ENCODE peak calls at places on chromosomes 11 and 22, in four cellular contexts. A, I, R and C are unnamed samples.

GRCh38 chr11:10730151-10730550 is 20.9 kb upstream of the CTR9 start:
- DNase-seq in A (no peak), I (no peak), R (no peak), C (no peak)

GRCh38 chr11:131910491-131911387 is 540.3 kb downstream of the NTM start:
- DNase-seq in A (no peak), R (peak), I (peak), C (no peak)

GRCh38 chr11:55966391-55966790 is 3.4 kb downstream of the OR10AG1 start:
- DNase-seq in I (no peak), R (no peak), A (no peak), C (no peak)

GRCh38 chr11:859394-860131 is 16.9 kb downstream of the TSPAN4 start:
- DNase-seq in A (no peak), I (peak), R (no peak), C (peak)

GRCh38 chr22:31872209-31872608 is 72.1 kb upstream of the YWHAH start:
- DNase-seq in I (no peak), R (no peak), A (peak), C (no peak)

GRCh38 chr11:68677432-68677831 is 6.9 kb upstream of the GAL start:
- DNase-seq in A (no peak), I (no peak), R (no peak), C (no peak)

GRCh38 chr11:35043933-35044332 is 95.0 kb upstream of the CD44 start:
- DNase-seq in R (no peak), I (no peak), A (no peak), C (no peak)

GRCh38 chr22:48086246-48086645 is 1323.8 kb downstream of the TBC1D22A start:
- DNase-seq in A (no peak), R (no peak), I (no peak), C (no peak)

GRCh38 chr11:9660886-9661285 is 3.0 kb upstream of the SWAP70 start:
- DNase-seq in A (no peak), I (no peak), R (no peak), C (no peak)

GRCh38 chr11:10305262-10305963 is 540 bp downstream of the ADM start:
- DNase-seq in A (peak), I (peak), R (peak), C (no peak)

GRCh38 chr11:111764621-111765020 is 1.6 kb downstream of the PPP2R1B start:
- DNase-seq in I (no peak), R (no peak), A (no peak), C (no peak)

GRCh38 chr11:125155100-125155444 is 9.5 kb upstream of the PKNOX2 start:
- DNase-seq in R (no peak), I (no peak), A (no peak), C (no peak)

GRCh38 chr11:123213307-123213708 is 18.3 kb upstream of the CLMP start:
- DNase-seq in R (no peak), A (no peak), I (no peak), C (no peak)

GRCh38 chr22:36822581-36822980 is 5.7 kb upstream of the PVALB start:
- DNase-seq in I (no peak), R (no peak), A (no peak), C (no peak)

DNA sequence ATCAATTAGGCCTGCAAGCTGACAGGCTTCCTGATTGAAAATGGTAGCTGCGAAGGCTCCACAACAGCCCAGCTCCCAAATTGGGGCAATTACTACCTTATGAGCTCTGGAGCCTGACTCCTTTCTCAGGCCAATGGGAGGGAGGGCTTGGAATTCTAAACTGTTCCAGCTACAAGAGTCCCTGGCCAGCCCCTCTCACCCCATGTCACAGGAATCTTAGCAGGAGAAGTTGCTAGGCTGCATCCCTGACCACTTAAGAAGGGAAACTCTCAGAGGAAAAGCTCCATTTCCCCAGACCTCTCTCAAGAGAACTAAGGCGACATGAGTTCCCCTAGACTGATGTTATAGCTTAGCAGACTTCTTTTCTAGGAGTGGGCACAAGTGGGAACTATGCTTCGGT is 4.9 kb downstream of the LRP4 start:
- DNase-seq in R (no peak), A (no peak), I (no peak), C (no peak)
- TF ChIP-seq CTCF in R (no peak), A (no peak), I (no peak), C (no peak)

GRCh38 chr22:23511627-23512347 is 68.3 kb downstream of the IGLL1 start:
- DNase-seq in A (no peak), R (no peak), I (no peak), C (no peak)

GRCh38 chr22:23512738-23513137 is 67.4 kb downstream of the IGLL1 start:
- DNase-seq in R (no peak), A (no peak), I (no peak), C (no peak)

GRCh38 chr22:23514317-23515038 is 65.6 kb downstream of the IGLL1 start:
- DNase-seq in I (no peak), R (no peak), A (no peak), C (no peak)

GRCh38 chr22:23512348-23512705 is 67.8 kb downstream of the IGLL1 start:
- DNase-seq in R (no peak), A (no peak), I (no peak), C (no peak)

GRCh38 chr22:23513705-23514104 is 66.4 kb downstream of the IGLL1 start:
- DNase-seq in R (no peak), I (no peak), A (no peak), C (no peak)
- TF ChIP-seq CTCF in R (no peak), I (no peak), A (no peak), C (no peak)

DNA sequence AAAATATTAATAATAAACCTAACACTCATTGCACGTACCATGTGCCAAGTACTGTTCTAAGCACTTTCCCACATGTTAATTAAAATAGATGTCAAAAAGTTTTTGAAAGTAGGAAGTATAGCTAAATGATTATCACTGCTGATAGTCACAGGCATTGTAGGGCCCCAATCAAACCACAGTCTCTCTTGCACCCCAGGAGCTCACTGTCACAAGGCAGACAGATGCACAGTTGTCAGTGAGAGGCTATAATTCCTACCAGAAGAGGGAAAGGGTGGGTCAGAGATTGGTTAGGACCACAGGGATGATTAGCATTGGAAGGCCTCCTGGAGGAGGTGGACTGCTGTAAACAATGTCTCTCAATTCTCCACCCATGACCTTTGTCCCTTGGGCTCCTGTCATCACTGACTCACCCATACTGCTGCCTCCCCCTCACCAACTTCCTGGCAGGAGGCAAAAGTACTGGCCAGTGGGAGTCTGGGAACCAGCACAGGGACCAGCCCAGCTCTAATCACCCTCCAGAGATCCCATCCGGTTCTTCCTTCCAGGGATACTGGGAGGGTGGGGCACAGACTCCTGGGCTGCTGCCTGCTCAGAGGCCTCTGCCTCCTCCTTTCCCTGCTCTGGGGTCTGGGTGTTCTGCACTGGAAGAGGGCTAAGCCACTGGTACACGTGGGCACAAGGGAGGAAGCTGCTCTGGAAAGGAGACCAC is 1.1 kb upstream of the POLD4 start:
- DNase-seq in A (peak), R (peak), I (peak), C (peak)
- TF ChIP-seq CTCF in A (no peak), R (no peak), I (no peak), C (no peak)

DNA sequence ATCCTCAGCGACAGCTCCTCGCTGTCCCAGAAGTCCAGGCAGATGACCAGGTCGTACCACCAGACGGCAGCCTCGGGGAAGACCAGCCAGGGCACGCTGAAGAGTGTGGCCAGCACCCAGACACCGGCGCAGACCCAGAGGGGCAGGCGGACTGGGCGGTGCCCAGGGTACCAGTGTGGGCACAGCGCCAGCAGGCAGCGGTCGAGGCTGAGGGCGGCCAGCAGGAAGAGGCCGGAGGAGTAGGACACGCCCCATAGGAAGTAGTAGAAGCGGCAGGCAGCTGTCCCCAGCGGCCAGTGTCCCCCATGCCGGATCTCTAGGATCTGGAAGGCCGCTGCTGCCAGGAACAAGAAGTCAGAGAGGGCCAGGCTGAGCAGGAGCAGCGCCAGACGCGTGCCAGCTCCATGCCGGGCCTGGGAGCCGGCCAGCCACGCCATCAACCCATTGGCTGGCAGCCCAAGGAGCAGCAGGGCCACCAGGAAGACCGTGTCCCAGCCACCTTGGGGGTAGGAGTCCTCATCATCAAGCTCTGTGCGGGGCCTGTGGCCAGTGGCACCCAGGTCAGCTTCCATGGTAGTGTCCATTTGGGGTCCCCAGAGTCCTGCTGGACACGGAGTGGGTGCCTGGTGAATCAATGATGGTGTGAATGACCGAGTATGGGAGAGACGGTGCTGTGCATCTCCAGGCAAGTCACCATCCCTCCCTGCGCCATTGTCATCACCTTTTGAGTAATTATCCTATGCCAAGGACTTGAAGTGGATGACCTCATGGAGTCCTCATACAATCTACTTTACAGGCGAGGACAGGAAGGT is at the start of gene GPR152:
- DNase-seq in I (peak), A (no peak), R (no peak), C (no peak)
- TF ChIP-seq CTCF in I (no peak), A (no peak), R (no peak), C (no peak)

GRCh38 chr11:128304666-128305485 is 282.5 kb downstream of the ETS1 start:
- DNase-seq in I (no peak), R (no peak), A (no peak), C (no peak)

GRCh38 chr11:128305588-128305987 is 281.8 kb downstream of the ETS1 start:
- DNase-seq in A (no peak), I (no peak), R (no peak), C (no peak)

GRCh38 chr11:128300785-128301184 is 286.6 kb downstream of the ETS1 start:
- DNase-seq in A (no peak), I (no peak), R (no peak), C (no peak)

GRCh38 chr11:128303383-128303782 is 284.0 kb downstream of the ETS1 start:
- DNase-seq in R (no peak), I (no peak), A (no peak), C (no peak)

GRCh38 chr11:128302425-128303186 is 284.8 kb downstream of the ETS1 start:
- DNase-seq in R (no peak), A (peak), I (no peak), C (no peak)
- TF ChIP-seq CTCF in R (no peak), A (peak), I (no peak), C (no peak)

GRCh38 chr11:26806209-26806608 is 84.3 kb upstream of the SLC5A12 start:
- DNase-seq in I (no peak), R (no peak), A (no peak), C (no peak)
- TF ChIP-seq CTCF in I (no peak), R (no peak), A (no peak), C (no peak)